ENCODE peak calls at places on chromosomes 11 and 22, in seven cellular contexts. One of them, this sample, is unnamed.
A peak's percentile ranks its signal among the peaks of the same experiment; 100 is the strongest.

GRCh38 chr11:11025087-11025486 is 167.2 kb upstream of the ZBED5 start:
- DNase-seq in ELR: peak; percentile 84
- DNase-seq in neuronal stem cell: no peak
- DNase-seq in HTR-8/SVneo: peak; percentile 12
- DNase-seq in mesendoderm: no peak
- DNase-seq in Peyer's patch: no peak
- DNase-seq in NCI-H1105 treated with DMSO at 0.1 percent for 48 hours: no peak
- DNase-seq in this sample: no peak

GRCh38 chr11:6474423-6474792 is 667 bp upstream of the TRIM3 start:
- DNase-seq in ELR: no peak
- DNase-seq in neuronal stem cell: no peak
- DNase-seq in HTR-8/SVneo: no peak
- DNase-seq in mesendoderm: no peak
- DNase-seq in Peyer's patch: no peak
- DNase-seq in NCI-H1105 treated with DMSO at 0.1 percent for 48 hours: no peak
- DNase-seq in this sample: no peak

GRCh38 chr11:17063171-17064002 is 14.1 kb downstream of the RPS13 start:
- DNase-seq in ELR: peak; percentile 63
- DNase-seq in neuronal stem cell: peak; percentile 52
- DNase-seq in HTR-8/SVneo: peak; percentile 62
- DNase-seq in mesendoderm: peak; percentile 67
- DNase-seq in Peyer's patch: peak; percentile 28
- DNase-seq in NCI-H1105 treated with DMSO at 0.1 percent for 48 hours: no peak
- DNase-seq in this sample: peak; percentile 73

GRCh38 chr11:125951731-125952130 is 5.9 kb downstream of the VSIG10L2 start:
- DNase-seq in ELR: no peak
- DNase-seq in neuronal stem cell: no peak
- DNase-seq in HTR-8/SVneo: no peak
- DNase-seq in mesendoderm: no peak
- DNase-seq in Peyer's patch: no peak
- DNase-seq in NCI-H1105 treated with DMSO at 0.1 percent for 48 hours: no peak
- DNase-seq in this sample: no peak

GRCh38 chr22:41245917-41246499 is 5.3 kb upstream of the CHADL start:
- DNase-seq in ELR: no peak
- DNase-seq in neuronal stem cell: no peak
- DNase-seq in HTR-8/SVneo: no peak
- DNase-seq in mesendoderm: peak; percentile 34
- DNase-seq in Peyer's patch: no peak
- DNase-seq in NCI-H1105 treated with DMSO at 0.1 percent for 48 hours: no peak
- DNase-seq in this sample: no peak

GRCh38 chr11:119318240-119319135 is 1.6 kb upstream of the MCAM start:
- DNase-seq in ELR: peak; percentile 87
- DNase-seq in neuronal stem cell: no peak
- DNase-seq in HTR-8/SVneo: peak; percentile 58
- DNase-seq in mesendoderm: peak; percentile 97
- DNase-seq in Peyer's patch: peak; percentile 51
- DNase-seq in NCI-H1105 treated with DMSO at 0.1 percent for 48 hours: no peak
- DNase-seq in this sample: peak; percentile 73

GRCh38 chr11:116707250-116707649 is 65.5 kb downstream of the BUD13 start:
- DNase-seq in ELR: no peak
- DNase-seq in neuronal stem cell: no peak
- DNase-seq in HTR-8/SVneo: no peak
- DNase-seq in mesendoderm: no peak
- DNase-seq in Peyer's patch: no peak
- DNase-seq in NCI-H1105 treated with DMSO at 0.1 percent for 48 hours: peak; percentile 58
- DNase-seq in this sample: no peak

GRCh38 chr11:119044708-119045107 is 12.3 kb downstream of the HYOU1 start:
- DNase-seq in ELR: no peak
- DNase-seq in neuronal stem cell: no peak
- DNase-seq in HTR-8/SVneo: no peak
- DNase-seq in mesendoderm: peak; percentile 48
- DNase-seq in Peyer's patch: no peak
- DNase-seq in NCI-H1105 treated with DMSO at 0.1 percent for 48 hours: no peak
- DNase-seq in this sample: no peak

GRCh38 chr22:41831383-41831782 is 1.5 kb upstream of the SREBF2 start:
- DNase-seq in ELR: peak; percentile 14
- DNase-seq in neuronal stem cell: no peak
- DNase-seq in HTR-8/SVneo: no peak
- DNase-seq in mesendoderm: peak; percentile 41
- DNase-seq in Peyer's patch: no peak
- DNase-seq in NCI-H1105 treated with DMSO at 0.1 percent for 48 hours: no peak
- DNase-seq in this sample: no peak

This sample was measured in activated CD4-positive, alpha-beta memory T cell treated with anti-CD3 and anti-CD28 coated beads for 36 hours.